ENCODE peak calls at places on chromosomes 2 and 18, in eight cellular contexts. U, N, W, H, O, B, Q and S are unnamed samples.

GRCh38 chr18:8744656-8745055 is 39.3 kb downstream of the MTCL1 start:
- DNase-seq in U (no peak), N (no peak), W (no peak), H (no peak), O (no peak), B (peak; percentile 57), Q (no peak), S (no peak)

GRCh38 chr2:145043399-145043834 is 523.5 kb upstream of the ZEB2 start:
- DNase-seq in U (no peak), N (no peak), W (no peak), H (no peak), O (no peak), B (no peak), Q (no peak), S (no peak)

GRCh38 chr2:218883491-218884490 is 3.1 kb downstream of the WNT10A start:
- DNase-seq in U (no peak), N (no peak), W (no peak), H (no peak), O (peak; percentile 84), B (no peak), Q (no peak), S (no peak)

GRCh38 chr2:147355706-147356105 is 489.1 kb upstream of the ACVR2A start:
- DNase-seq in U (no peak), N (no peak), W (no peak), H (no peak), O (no peak), B (no peak), Q (peak; percentile 52), S (no peak)

GRCh38 chr2:143954208-143954607 is 565.7 kb downstream of the ZEB2 start:
- DNase-seq in U (no peak), N (no peak), W (no peak), H (no peak), O (no peak), B (no peak), Q (no peak), S (peak; percentile 60)

GRCh38 chr18:41244751-41245150 is 710.3 kb upstream of the PIK3C3 start:
- DNase-seq in U (no peak), N (no peak), W (no peak), H (no peak), O (no peak), B (no peak), Q (no peak), S (no peak)

GRCh38 chr2:40161986-40162385 is 289.9 kb downstream of the SLC8A1 start:
- DNase-seq in U (no peak), N (no peak), W (no peak), H (no peak), O (no peak), B (no peak), Q (no peak), S (no peak)

GRCh38 chr2:192245329-192245728 is 50.6 kb upstream of the TMEFF2 start:
- DNase-seq in U (no peak), N (no peak), W (no peak), H (peak; percentile 25), O (no peak), B (no peak), Q (no peak), S (peak; percentile 5)

GRCh38 chr18:46748466-46748865 is 8.4 kb downstream of the ST8SIA5 start:
- DNase-seq in U (no peak), N (no peak), W (no peak), H (no peak), O (no peak), B (no peak), Q (no peak), S (no peak)

GRCh38 chr18:56565596-56566355 is 72.6 kb downstream of the TXNL1 start:
- DNase-seq in U (peak; percentile 44), N (no peak), W (no peak), H (no peak), O (no peak), B (peak; percentile 26), Q (no peak), S (peak; percentile 87)

GRCh38 chr2:203714112-203714511 is 7.7 kb downstream of the CD28 start:
- DNase-seq in U (no peak), N (no peak), W (peak; percentile 49), H (no peak), O (no peak), B (no peak), Q (no peak), S (no peak)

GRCh38 chr18:42459873-42460272 is 504.8 kb downstream of the PIK3C3 start:
- DNase-seq in U (no peak), N (no peak), W (no peak), H (no peak), O (no peak), B (no peak), Q (no peak), S (no peak)

GRCh38 chr2:45331034-45331786 is 279.9 kb downstream of the SRBD1 start:
- DNase-seq in U (no peak), N (no peak), W (no peak), H (no peak), O (no peak), B (no peak), Q (peak; percentile 34), S (peak; percentile 40)

GRCh38 chr2:42959148-42959992 is 167.0 kb upstream of the HAAO start:
- DNase-seq in U (no peak), N (no peak), W (no peak), H (peak; percentile 83), O (peak; percentile 82), B (no peak), Q (no peak), S (peak; percentile 98)

GRCh38 chr2:98455494-98455976 is 10.9 kb downstream of the INPP4A start:
- DNase-seq in U (no peak), N (no peak), W (no peak), H (no peak), O (no peak), B (no peak), Q (no peak), S (peak; percentile 36)

GRCh38 chr2:113135354-113135753 is 8.0 kb downstream of the IL1RN start:
- DNase-seq in U (no peak), N (no peak), W (no peak), H (no peak), O (no peak), B (no peak), Q (no peak), S (no peak)

DNA sequence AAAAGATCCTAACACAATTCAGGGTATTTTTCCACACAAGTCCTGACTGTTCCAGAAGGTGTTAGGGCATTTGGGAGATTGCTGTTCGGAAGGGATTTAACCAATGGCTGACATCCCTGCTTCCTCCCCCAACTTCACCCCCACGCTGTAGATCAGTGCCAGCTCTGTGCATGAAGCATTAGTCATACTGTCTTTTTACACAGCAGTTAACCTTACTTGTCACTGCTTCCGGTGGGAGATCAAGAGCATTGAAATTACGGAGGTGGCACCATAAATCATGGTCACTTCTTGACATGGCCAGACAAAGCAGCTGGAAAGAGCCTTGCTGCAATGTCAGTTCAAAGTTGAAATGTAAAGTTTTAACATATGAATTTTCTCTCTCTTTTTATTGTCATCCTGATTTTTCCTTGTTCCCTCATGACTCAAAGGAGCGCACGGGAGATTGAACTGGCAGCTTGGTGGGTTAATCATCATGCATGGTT is 70.2 kb downstream of the HRH4 start:
- DNase-seq in U (peak; percentile 8), N (no peak), W (no peak), H (no peak), O (no peak), B (peak; percentile 44), Q (no peak), S (peak; percentile 58)
- H3K4me3 ChIP-seq in U (no peak overlapping the region), N (no peak overlapping the region), W (no peak overlapping the region), H (no peak overlapping the region), O (no peak overlapping the region), B (no peak overlapping the region), Q (no peak overlapping the region), S (no peak overlapping the region)

GRCh38 chr18:51425889-51426288 is 228.4 kb upstream of the MEX3C start:
- DNase-seq in U (no peak), N (peak; percentile 2), W (no peak), H (no peak), O (no peak), B (no peak), Q (no peak), S (no peak)
- TF ChIP-seq CTCF in U (no peak), N (no peak), W (no peak), H (no peak), O (no peak), B (no peak), Q (no peak), S (no peak)

GRCh38 chr2:238863231-238863630 is 15.3 kb downstream of the TWIST2 start:
- DNase-seq in U (no peak), N (no peak), W (no peak), H (no peak), O (no peak), B (no peak), Q (no peak), S (no peak)

GRCh38 chr2:238865015-238865719 is 17.3 kb downstream of the TWIST2 start:
- DNase-seq in U (no peak), N (no peak), W (no peak), H (no peak), O (no peak), B (no peak), Q (no peak), S (no peak)

GRCh38 chr2:238865744-238866355 is 18.0 kb downstream of the TWIST2 start:
- DNase-seq in U (no peak), N (no peak), W (no peak), H (no peak), O (no peak), B (no peak), Q (no peak), S (no peak)

GRCh38 chr2:238863749-238864206 is 15.9 kb downstream of the TWIST2 start:
- DNase-seq in U (no peak), N (no peak), W (no peak), H (no peak), O (no peak), B (no peak), Q (no peak), S (no peak)

GRCh38 chr2:238864207-238865014 is 16.5 kb downstream of the TWIST2 start:
- DNase-seq in U (peak; percentile 99), N (no peak), W (peak; percentile 92), H (peak; percentile 96), O (peak; percentile 93), B (no peak), Q (peak; percentile 85), S (peak; percentile 97)
- H3K4me3 ChIP-seq in U (peak overlapping the region; percentile 5), N (no peak overlapping the region), W (peak overlapping the region; percentile 41), H (peak overlapping the region; percentile 35), O (no peak overlapping the region), B (no peak overlapping the region), Q (no peak overlapping the region), S (peak overlapping the region; percentile 11)

DNA sequence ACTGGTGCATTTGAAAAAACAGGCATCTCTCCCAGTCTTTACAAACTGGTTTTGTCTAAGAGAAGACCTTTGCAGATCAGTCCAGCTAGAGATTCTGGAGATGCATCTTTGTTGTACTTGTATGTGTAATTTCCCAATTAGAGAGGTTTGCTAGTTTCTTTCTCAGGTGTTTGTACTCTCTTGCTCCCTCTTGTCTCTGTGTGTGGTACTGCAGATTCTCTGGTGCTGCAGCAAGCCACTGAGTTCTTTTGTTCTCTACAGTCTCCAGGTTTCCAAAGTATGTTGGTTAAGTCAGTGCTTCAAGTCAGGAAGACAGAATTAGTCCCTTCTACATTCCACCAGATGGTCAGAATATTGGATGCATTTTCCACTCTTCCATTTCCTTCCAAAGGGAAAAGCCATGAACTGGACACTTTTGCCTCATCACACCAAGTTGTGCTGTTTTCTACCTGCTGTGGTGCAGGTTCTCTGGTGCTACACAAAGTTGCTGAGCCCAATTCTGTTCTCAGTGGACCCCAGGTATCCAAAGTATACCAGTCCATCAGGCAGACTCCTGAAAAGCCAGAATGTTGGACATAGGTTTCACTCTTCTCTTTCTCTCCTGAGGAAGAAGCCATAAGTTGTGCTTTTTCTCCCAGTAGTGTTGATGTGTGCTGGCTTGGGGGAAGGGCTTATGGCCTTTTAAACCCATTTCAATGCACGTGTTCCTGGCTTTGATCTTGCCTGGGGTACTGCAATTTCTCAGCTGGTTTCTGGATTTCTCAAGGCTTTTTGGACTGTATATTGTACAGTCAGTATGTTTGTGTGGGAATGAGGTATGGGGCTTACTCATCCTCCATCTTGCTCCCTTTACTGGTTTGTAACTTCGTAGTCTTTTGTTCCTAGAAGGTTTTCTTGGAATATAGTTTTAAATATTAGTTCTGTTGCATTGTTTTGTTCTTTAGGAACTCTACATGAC is 29.8 kb downstream of the EPC2 start:
- DNase-seq in U (no peak), N (no peak), W (no peak), H (no peak), O (no peak), B (peak; percentile 18), Q (no peak), S (peak; percentile 48)
- TF ChIP-seq CTCF in U (peak; percentile 68), N (peak; percentile 80), W (peak; percentile 46), H (no peak), O (no peak), B (peak; percentile 55), Q (peak; percentile 29), S (peak; percentile 60)